ENCODE peak calls at places on chromosome 12, in six cellular contexts. N is epithelial cell of esophagus, D is testis, M is psoas muscle, E is adrenal gland, T is choroid plexus epithelial cell. W is an unnamed sample.

GRCh38 chr12:129049917-129050316 is 196.6 kb downstream of the GLT1D1 start:
- DNase-seq in D (no peak), M (no peak), E (no peak), N (no peak), T (peak), W (no peak)

GRCh38 chr12:109820921-109821381 is 12.2 kb downstream of the TRPV4 start:
- DNase-seq in M (no peak), T (no peak), E (no peak), N (peak), D (no peak), W (no peak)

GRCh38 chr12:109621271-109621671 is 47.7 kb downstream of the MVK start:
- DNase-seq in N (peak), M (no peak), D (no peak), T (peak), E (no peak), W (no peak)

GRCh38 chr12:13126494-13126893 is 23.0 kb upstream of the GSG1 start:
- DNase-seq in M (no peak), N (no peak), E (no peak), T (no peak), D (no peak), W (no peak)

GRCh38 chr12:126383506-126383905 is 1318.3 kb downstream of the AACS start:
- DNase-seq in M (no peak), D (no peak), N (no peak), E (no peak), T (no peak), W (no peak)

GRCh38 chr12:106034316-106034715 is 104.4 kb downstream of the NUAK1 start:
- DNase-seq in D (no peak), T (no peak), E (no peak), M (no peak), N (no peak), W (no peak)

GRCh38 chr12:46187023-46187422 is 81.8 kb downstream of the SLC38A1 start:
- DNase-seq in D (no peak), E (peak), N (peak), M (no peak), T (peak), W (no peak)

GRCh38 chr12:29041621-29042020 is 107.5 kb upstream of the FAR2 start:
- DNase-seq in N (peak), E (no peak), T (peak), D (no peak), M (no peak), W (no peak)

GRCh38 chr12:30700216-30700900 is 4.7 kb upstream of the IPO8 start:
- DNase-seq in T (no peak), D (no peak), E (no peak), M (no peak), N (no peak), W (no peak)

GRCh38 chr12:103647267-103647666 is 60.2 kb downstream of the STAB2 start:
- DNase-seq in E (no peak), M (no peak), T (peak), N (peak), D (no peak), W (no peak)

GRCh38 chr12:5439333-5439732 is 7.4 kb downstream of the NTF3 start:
- DNase-seq in D (no peak), M (no peak), T (no peak), E (no peak), N (no peak), W (no peak)

GRCh38 chr12:32302218-32302826 is 97.0 kb upstream of the FGD4 start:
- DNase-seq in E (no peak), D (no peak), N (peak), M (no peak), T (peak), W (peak)

GRCh38 chr12:89469361-89469760 is 55.2 kb downstream of the GALNT4 start:
- DNase-seq in T (peak), E (no peak), M (no peak), N (peak), D (no peak), W (peak)

GRCh38 chr12:55720894-55721444 is 776 bp downstream of the RDH5 start:
- DNase-seq in T (peak), N (peak), M (peak), D (peak), E (peak), W (no peak)

GRCh38 chr12:124835652-124836410 is 27.8 kb downstream of the SCARB1 start:
- DNase-seq in T (no peak), D (no peak), E (peak), N (peak), M (no peak), W (no peak)

GRCh38 chr12:14946856-14947255 is 8.5 kb upstream of the ERP27 start:
- DNase-seq in T (no peak), N (no peak), E (no peak), M (no peak), D (no peak), W (no peak)

GRCh38 chr12:89529738-89530137 is 3.9 kb upstream of the POC1B start:
- DNase-seq in M (no peak), T (peak), D (no peak), E (no peak), N (peak), W (peak)

GRCh38 chr12:97075583-97076268 is 168.7 kb downstream of the NEDD1 start:
- DNase-seq in E (no peak), M (no peak), T (no peak), N (peak), D (no peak), W (no peak)

GRCh38 chr12:118429703-118430383 is 53.5 kb downstream of the SUDS3 start:
- DNase-seq in N (no peak), D (no peak), M (no peak), E (no peak), T (no peak), W (no peak)

GRCh38 chr12:87509233-87509820 is 519.9 kb downstream of the C12orf50 start:
- DNase-seq in D (no peak), M (no peak), T (peak), E (no peak), N (peak), W (peak)

GRCh38 chr12:112178796-112179195 is 53.4 kb downstream of the TRAFD1 start:
- DNase-seq in T (no peak), M (no peak), E (no peak), N (no peak), D (no peak), W (no peak)

GRCh38 chr12:47190271-47190750 is 110.6 kb upstream of the AMIGO2 start:
- DNase-seq in N (peak), D (no peak), E (no peak), M (no peak), T (peak), W (no peak)

GRCh38 chr12:124337628-124338027 is 42.7 kb downstream of the RFLNA start:
- DNase-seq in T (no peak), D (no peak), E (no peak), N (no peak), M (no peak), W (no peak)

GRCh38 chr12:58888131-58888783 is 32.0 kb downstream of the LRIG3 start:
- DNase-seq in N (peak), M (no peak), D (no peak), E (peak), T (peak), W (no peak)

GRCh38 chr12:57793920-57794319 is 11.3 kb downstream of the TSFM start:
- DNase-seq in E (peak), M (no peak), N (peak), T (peak), D (no peak), W (no peak)

GRCh38 chr12:10163084-10163483 is 8.8 kb downstream of the OLR1 start:
- DNase-seq in E (no peak), M (no peak), T (no peak), D (no peak), N (no peak), W (no peak)

GRCh38 chr12:90690120-90690519 is 264.9 kb downstream of the CCER1 start:
- DNase-seq in T (no peak), M (no peak), D (no peak), N (no peak), E (no peak), W (no peak)

GRCh38 chr12:96879301-96879700 is 27.8 kb upstream of the NEDD1 start:
- DNase-seq in D (no peak), M (no peak), E (no peak), T (peak), N (no peak), W (no peak)

GRCh38 chr12:57086951-57087688 is 1.8 kb upstream of the NAB2 start:
- DNase-seq in D (peak), N (peak), E (peak), M (peak), T (peak), W (peak)

GRCh38 chr12:113980537-113981337 is 14.6 kb upstream of the RBM19 start:
- DNase-seq in D (peak), N (peak), E (no peak), T (peak), M (no peak), W (peak)

GRCh38 chr12:54251667-54252284 is 28.1 kb downstream of the CBX5 start:
- DNase-seq in D (no peak), T (peak), M (no peak), N (peak), E (no peak), W (peak)

GRCh38 chr12:1356285-1356684 is 238.1 kb downstream of the FBXL14 start:
- DNase-seq in N (no peak), M (no peak), T (peak), E (no peak), D (no peak), W (no peak)

GRCh38 chr12:75868501-75868900 is 163.1 kb downstream of the PHLDA1 start:
- DNase-seq in M (no peak), T (no peak), D (no peak), E (no peak), N (no peak), W (no peak)

GRCh38 chr12:57893460-57894353 is 47.2 kb upstream of the CTDSP2 start:
- DNase-seq in N (peak), E (peak), T (peak), M (peak), D (peak), W (no peak)

DNA sequence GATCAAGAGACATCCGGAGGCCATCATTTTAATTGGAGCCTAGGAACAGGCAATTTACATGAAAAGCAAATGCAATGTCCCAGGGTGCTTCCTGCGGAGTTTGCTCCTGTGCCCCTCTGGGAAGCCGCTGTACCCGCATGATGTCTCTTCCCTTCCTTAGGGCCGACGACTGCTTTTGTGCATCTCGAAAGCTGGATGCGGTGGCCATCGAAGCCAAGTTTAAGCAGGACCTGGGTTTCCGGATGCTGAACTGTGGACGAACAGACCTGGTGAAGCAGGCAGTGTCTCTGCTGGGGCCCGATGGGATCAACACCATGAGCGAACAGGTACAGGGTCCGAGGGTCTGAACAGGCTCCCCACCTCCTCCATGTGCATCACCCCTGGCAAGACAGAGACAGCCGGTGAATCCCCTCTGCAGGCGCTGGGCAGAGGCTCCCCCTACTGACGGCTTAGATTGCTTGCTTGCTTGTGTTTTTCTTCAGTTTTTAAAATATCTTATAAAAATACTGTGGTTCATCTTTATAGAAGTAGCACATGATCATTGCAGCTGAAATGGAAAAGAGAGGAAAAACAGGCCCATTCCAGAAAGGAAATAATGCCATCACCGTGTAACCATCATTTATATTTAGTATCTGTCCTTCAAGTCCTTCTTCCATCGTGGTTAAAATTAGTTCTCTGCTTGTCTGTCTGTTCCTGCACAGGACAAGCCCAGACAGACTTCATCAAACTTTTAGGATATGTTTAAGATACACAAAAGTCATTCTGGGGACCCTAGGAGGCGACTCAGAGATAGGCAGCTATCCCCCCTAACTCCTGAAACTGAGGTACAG is 75.4 kb upstream of the PWP1 start:
- DNase-seq in T (peak), N (peak), E (no peak), D (peak), M (no peak), W (peak)
- TF ChIP-seq CTCF in T (peak), N (peak), E (peak), D (peak), M (peak), W (peak)

GRCh38 chr12:52211716-52212585 is 20.1 kb upstream of the KRT80 start:
- DNase-seq in M (no peak), N (no peak), E (peak), D (no peak), T (no peak), W (no peak)
- TF ChIP-seq CTCF in M (no peak), N (no peak), E (no peak), D (no peak), T (no peak), W (no peak)

GRCh38 chr12:74747305-74747704 is 209.7 kb downstream of the ATXN7L3B start:
- DNase-seq in N (peak), T (peak), M (no peak), D (no peak), E (no peak), W (no peak)
- TF ChIP-seq CTCF in N (peak), T (peak), M (peak), D (no peak), E (no peak), W (no peak)

GRCh38 chr12:52250048-52250990 is 17.3 kb downstream of the KRT7 start:
- DNase-seq in M (no peak), T (no peak), N (no peak), D (no peak), E (no peak), W (no peak)
- TF ChIP-seq CTCF in M (no peak), T (no peak), N (no peak), D (no peak), E (no peak), W (no peak)

DNA sequence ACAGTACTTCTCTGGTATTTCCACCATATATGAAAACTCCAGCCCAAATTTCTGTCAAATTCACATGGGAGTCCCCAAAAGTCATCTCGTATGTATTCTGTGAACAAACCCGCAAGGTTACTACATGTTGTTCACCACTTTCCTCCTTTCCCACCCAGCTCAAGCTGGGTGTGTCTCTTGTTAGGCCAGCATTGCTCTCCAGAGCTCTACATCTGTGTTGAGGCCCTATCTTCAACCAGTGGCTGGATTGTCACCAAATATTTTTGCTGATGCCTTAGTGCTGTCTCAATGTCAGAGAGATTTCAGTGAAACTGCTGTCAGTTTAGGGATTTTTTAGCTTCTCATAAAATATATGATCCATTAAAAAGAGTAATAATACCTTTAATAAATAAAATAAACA is 230.9 kb downstream of the BTG1 start:
- DNase-seq in M (no peak), E (no peak), N (no peak), T (no peak), D (no peak), W (no peak)
- TF ChIP-seq CTCF in M (no peak), E (no peak), N (no peak), T (no peak), D (no peak), W (no peak)

GRCh38 chr12:131074221-131075083 is 120.7 kb downstream of the ADGRD1 start:
- DNase-seq in D (peak), T (no peak), E (peak), N (no peak), M (peak), W (peak)

GRCh38 chr12:131076277-131076676 is 122.6 kb downstream of the ADGRD1 start:
- DNase-seq in E (no peak), N (no peak), M (no peak), D (peak), T (no peak), W (no peak)

GRCh38 chr12:131076791-131077747 is 123.4 kb downstream of the ADGRD1 start:
- DNase-seq in E (no peak), D (peak), T (no peak), N (no peak), M (no peak), W (no peak)

GRCh38 chr12:131075194-131075593 is 121.5 kb downstream of the ADGRD1 start:
- DNase-seq in T (no peak), N (no peak), E (no peak), M (no peak), D (peak), W (no peak)

GRCh38 chr12:131075611-131076010 is 121.9 kb downstream of the ADGRD1 start:
- DNase-seq in M (no peak), E (no peak), N (no peak), D (peak), T (no peak), W (no peak)
- TF ChIP-seq CTCF in M (no peak), E (no peak), N (no peak), D (no peak), T (no peak), W (no peak)

DNA sequence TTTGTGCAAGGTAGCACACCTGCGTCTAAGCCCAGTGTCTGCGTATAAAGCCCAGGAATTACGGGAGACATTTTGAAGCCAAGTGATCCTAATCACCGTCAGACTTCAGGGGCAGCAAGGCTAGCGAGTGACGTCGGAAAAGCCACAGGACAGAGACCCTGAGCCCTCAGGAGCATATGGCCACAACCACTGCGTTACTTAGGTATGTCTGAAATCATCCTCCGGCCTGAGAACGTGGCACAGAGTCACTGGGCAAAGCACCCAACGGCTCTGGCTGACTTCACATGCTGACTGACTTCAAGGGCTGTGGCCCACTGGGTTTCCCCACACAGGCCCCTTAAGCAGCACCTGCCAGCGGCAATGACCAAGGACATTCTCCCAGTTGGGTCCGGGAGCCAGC is 71.5 kb downstream of the RIMBP2 start:
- DNase-seq in T (no peak), M (no peak), D (no peak), E (no peak), N (no peak), W (no peak)
- TF ChIP-seq CTCF in T (no peak), M (no peak), D (no peak), E (no peak), N (no peak), W (no peak)

DNA sequence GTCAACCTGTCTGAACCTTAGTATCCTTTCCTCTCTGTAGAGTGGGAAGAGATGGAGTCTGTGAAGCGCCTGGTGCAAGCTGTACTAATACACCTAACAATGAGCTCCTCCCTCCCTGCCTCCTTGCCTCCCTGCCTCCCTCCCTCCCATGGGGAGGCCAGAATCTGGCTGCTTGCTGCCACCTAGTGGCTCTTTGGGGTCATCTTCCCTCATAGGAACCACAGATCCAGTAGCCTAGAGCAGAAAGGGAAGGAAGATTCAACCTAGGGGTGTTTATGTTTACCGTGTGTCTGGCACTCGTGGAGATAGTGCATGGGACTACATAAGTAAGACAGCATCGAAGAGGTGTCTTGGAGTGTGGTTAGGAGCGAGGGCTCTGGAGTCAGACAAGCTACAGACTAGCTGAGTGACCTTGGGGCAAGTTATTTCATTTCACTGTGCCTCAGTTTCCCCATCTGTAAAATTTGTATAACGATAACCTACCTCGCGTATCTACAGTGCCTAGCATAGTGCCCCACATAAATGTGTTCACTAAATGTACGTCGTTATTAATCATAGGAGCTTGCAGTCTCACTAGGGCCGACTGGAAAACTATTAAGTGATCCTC is 35.5 kb upstream of the TSPAN9 start:
- DNase-seq in M (peak), T (peak), E (peak), N (peak), D (peak), W (peak)
- TF ChIP-seq CTCF in M (peak), T (peak), E (peak), N (peak), D (peak), W (peak)

DNA sequence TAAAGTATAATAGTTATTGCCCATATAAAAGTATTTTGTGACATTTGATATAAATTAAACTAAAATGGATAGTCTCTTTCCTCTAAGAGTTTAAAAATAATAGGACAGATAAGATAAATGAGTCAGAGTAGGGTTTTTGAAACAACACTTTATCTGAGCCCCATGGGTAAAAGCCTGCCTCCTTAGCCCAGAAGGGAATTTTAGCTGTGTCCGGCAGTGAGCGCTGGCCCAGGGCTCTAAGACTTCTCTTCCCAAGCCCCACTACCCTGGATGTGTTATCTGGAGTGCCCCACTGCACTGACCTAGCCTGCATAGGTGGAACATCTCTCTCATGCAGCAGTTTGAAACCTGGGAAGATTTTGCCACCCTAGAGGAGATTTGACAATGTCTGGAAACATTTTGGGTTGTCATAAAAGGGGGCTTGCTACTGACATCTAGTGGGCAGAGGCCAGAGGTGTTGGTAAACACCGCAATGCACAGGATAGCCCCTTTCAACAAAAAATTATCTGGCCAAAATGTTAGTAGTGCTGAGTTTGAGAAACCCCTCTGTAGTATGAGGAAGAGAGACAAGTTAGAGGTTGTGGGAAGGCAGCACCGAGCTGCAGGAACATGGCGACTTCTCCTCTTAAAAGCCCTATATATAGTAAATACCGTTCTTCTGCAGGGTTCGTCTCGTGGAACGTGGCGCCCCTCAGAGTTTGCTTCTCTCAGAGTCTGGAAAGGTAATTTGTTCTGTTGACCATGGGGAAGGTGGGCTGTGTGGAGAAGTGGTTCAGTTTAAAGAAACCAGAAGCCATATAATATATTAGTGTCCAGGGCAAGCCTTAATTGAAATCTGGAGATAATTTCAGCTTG is 29.3 kb upstream of the ATF1 start:
- DNase-seq in E (no peak), M (no peak), D (peak), N (no peak), T (peak), W (peak)
- TF ChIP-seq CTCF in E (peak), M (peak), D (peak), N (peak), T (peak), W (peak)